ENCODE peak calls at places on chromosome 1, in four cellular contexts. A is neuronal stem cell, N is left ventricle myocardium inferior, Y is tibial artery. Q is an unnamed sample.

GRCh38 chr1:168609133-168609715 is 32.8 kb downstream of the XCL1 start:
- DNase-seq in A (no peak), N (peak), Y (peak), Q (peak)

GRCh38 chr1:67793562-67793961 is 39.7 kb downstream of the GNG12 start:
- DNase-seq in A (no peak), N (no peak), Y (no peak), Q (no peak)

GRCh38 chr1:46289976-46290375 is 13.4 kb downstream of the LRRC41 start:
- DNase-seq in A (no peak), N (no peak), Y (no peak), Q (no peak)

GRCh38 chr1:202165267-202165941 is 5.0 kb upstream of the PTPN7 start:
- DNase-seq in A (no peak), N (no peak), Y (no peak), Q (no peak)

GRCh38 chr1:2226525-2227340 is 1.4 kb upstream of the SKI start:
- DNase-seq in A (no peak), N (no peak), Y (peak), Q (no peak)

GRCh38 chr1:32291145-32291707 is 657 bp upstream of the HDAC1 start:
- DNase-seq in A (no peak), N (no peak), Y (no peak), Q (no peak)

GRCh38 chr1:62687903-62688686 is at the start of gene DOCK7:
- DNase-seq in A (peak), N (peak), Y (peak), Q (peak)

GRCh38 chr1:99662581-99663208 is 16.8 kb downstream of the PALMD start:
- DNase-seq in A (no peak), N (peak), Y (peak), Q (peak)

GRCh38 chr1:17795836-17796645 is 40.9 kb downstream of the ACTL8 start:
- DNase-seq in A (no peak), N (no peak), Y (no peak), Q (no peak)

DNA sequence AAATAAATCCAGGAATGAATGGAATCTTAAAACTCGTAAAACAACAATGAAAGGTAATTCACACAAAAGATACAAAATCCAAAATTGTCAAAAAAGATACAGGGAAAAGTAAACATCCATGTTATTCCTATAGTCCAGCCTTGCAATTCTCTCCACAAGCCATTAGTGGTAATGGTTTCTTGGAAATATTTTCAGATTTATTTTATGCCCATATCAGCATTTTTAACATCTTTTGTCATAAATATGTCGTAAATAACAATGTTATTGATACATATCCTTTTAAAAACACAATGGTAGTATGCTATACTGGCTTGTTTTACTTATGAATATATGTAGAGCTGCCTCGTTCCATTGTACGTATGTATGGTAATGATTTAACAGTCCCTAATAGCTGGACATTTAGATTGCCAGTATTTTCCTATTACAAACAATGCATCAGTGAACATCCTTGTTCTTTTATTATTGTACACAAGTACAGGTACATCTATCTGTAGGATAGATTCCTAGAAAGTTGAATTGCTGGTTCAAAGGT is 30.6 kb downstream of the DNTTIP2 start:
- DNase-seq in A (peak), N (no peak), Y (no peak), Q (no peak)
- H3K27ac ChIP-seq in A (no peak), N (peak), Y (peak), Q (peak)

GRCh38 chr1:175784826-175785225 is 41.4 kb upstream of the TNR start:
- DNase-seq in A (no peak), N (no peak), Y (no peak), Q (no peak)

GRCh38 chr1:175788586-175789252 is 45.3 kb upstream of the TNR start:
- DNase-seq in A (no peak), N (no peak), Y (no peak), Q (no peak)

DNA sequence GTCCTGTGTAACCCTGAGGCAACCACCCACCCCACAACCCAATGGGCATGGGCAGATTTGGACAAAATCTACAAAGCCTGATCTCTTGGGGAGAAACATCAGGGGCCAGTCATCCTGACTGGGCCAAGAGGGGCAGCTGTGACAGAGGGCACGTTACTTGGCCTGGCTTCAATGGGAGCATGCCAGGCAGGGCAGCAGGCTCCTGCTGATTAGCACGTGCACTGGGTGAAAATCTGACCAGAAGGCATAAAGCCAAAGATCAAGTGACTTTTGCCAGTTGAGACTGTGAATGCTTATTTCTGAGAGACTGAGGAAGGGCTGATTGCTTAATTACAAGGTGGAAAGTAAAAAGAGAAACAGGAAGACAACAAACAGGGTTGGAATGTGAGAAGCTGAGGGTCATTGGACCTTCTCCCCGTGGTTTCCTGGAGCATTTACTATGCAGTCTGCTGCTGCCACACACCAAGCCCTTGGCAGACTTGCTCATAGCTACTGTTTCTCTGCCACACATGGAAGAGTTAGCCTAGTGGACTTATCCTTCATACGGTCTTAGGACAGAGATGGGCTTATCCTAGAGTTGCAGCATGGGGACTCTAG is 39.8 kb upstream of the TNR start:
- DNase-seq in A (no peak), N (no peak), Y (no peak), Q (no peak)
- H3K27ac ChIP-seq in A (no peak), N (no peak), Y (no peak), Q (no peak)

GRCh38 chr1:4305526-4306301 is 348.7 kb upstream of the AJAP1 start:
- DNase-seq in A (no peak), N (no peak), Y (no peak), Q (no peak)

GRCh38 chr1:4307911-4308545 is 346.4 kb upstream of the AJAP1 start:
- DNase-seq in A (no peak), N (no peak), Y (no peak), Q (no peak)

GRCh38 chr1:4306559-4307467 is 347.6 kb upstream of the AJAP1 start:
- DNase-seq in A (no peak), N (peak), Y (no peak), Q (no peak)

GRCh38 chr1:4308826-4309225 is 345.6 kb upstream of the AJAP1 start:
- DNase-seq in A (no peak), N (no peak), Y (no peak), Q (no peak)

GRCh38 chr1:4307468-4307845 is 347.0 kb upstream of the AJAP1 start:
- DNase-seq in A (no peak), N (no peak), Y (no peak), Q (no peak)
- H3K27ac ChIP-seq in A (no peak), N (peak), Y (no peak), Q (no peak)

GRCh38 chr1:53962395-53962794 is 16.2 kb downstream of the LRRC42 start:
- DNase-seq in A (no peak), N (no peak), Y (no peak), Q (no peak)

GRCh38 chr1:53956308-53957168 is 10.4 kb downstream of the LRRC42 start:
- DNase-seq in A (no peak), N (no peak), Y (no peak), Q (no peak)

GRCh38 chr1:53954128-53954527 is 8.0 kb downstream of the LRRC42 start:
- DNase-seq in A (no peak), N (no peak), Y (no peak), Q (no peak)

GRCh38 chr1:53959664-53960250 is 13.6 kb downstream of the LRRC42 start:
- DNase-seq in A (no peak), N (no peak), Y (no peak), Q (no peak)

DNA sequence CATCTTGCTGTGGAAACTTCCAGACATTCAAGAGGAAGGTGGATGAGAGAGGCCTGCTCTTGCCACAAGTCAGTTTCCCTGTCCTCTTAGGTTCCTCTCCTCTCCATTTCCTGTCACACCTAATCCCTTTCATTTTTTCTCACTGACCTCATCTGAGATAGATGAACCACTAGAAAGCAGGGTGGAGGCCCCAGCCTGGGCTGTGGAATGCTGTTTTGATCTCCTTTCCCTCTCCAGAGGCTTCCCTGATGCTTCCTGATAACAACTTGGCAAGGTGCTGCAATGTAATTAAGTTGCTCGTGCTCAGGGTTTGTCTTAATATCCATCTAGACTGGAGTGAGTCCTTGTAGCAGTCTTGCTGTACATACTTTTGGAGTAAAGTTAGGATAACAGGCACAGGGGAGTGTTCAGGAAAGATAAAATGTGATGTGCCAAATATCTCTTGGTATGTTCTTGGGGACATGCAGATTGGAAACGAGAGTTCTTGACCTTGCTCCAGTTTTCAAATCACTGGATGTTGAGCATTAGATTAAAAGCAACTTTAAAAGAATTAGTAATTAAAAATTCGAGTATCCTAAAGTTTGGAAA is 11.2 kb downstream of the LRRC42 start:
- DNase-seq in A (no peak), N (no peak), Y (no peak), Q (no peak)
- H3K27ac ChIP-seq in A (no peak), N (peak), Y (no peak), Q (peak)

Q was measured in thyroid gland.